ENCODE peak calls at places on chromosomes 3 and 15, in eight cellular contexts. Z is IMR-90, S is WTC11, B is A549, X is K562, G is GM12878, P is HepG2, J is SK-N-SH. R is an unnamed sample.

GRCh38 chr15:37837276-37837675 is 97.2 kb upstream of the TMCO5A start:
- DNase-seq in J (no peak), Z (peak; percentile 49), X (no peak), G (no peak), B (no peak), P (no peak), S (no peak), R (no peak)

GRCh38 chr15:66078196-66078928 is 175.2 kb downstream of the MEGF11 start:
- DNase-seq in X (no peak), P (no peak), J (no peak), S (peak; percentile 34), B (no peak), G (no peak), Z (no peak), R (no peak)

GRCh38 chr3:16494906-16495580 is 18.5 kb downstream of the RFTN1 start:
- DNase-seq in X (no peak), B (no peak), G (no peak), S (no peak), Z (no peak), J (peak; percentile 55), P (no peak), R (no peak)

GRCh38 chr15:27214032-27214431 is 243.1 kb downstream of the GABRG3 start:
- DNase-seq in X (no peak), G (no peak), S (no peak), P (no peak), J (no peak), Z (no peak), B (no peak), R (no peak)

GRCh38 chr15:39914977-39915376 is 5.1 kb downstream of the GPR176 start:
- DNase-seq in J (no peak), B (no peak), G (no peak), S (no peak), Z (no peak), P (no peak), X (no peak), R (no peak)

GRCh38 chr3:3992312-3992874 is 193.2 kb downstream of the LRRN1 start:
- DNase-seq in Z (no peak), J (no peak), B (no peak), S (no peak), P (no peak), G (no peak), X (no peak), R (no peak)

GRCh38 chr15:74783072-74783807 is 1.4 kb downstream of the CSK start:
- DNase-seq in S (no peak), G (no peak), Z (peak; percentile 36), X (peak; percentile 45), B (no peak), P (no peak), J (peak; percentile 59), R (no peak)

GRCh38 chr15:57923311-57923710 is 142.2 kb downstream of the ALDH1A2 start:
- DNase-seq in Z (no peak), G (no peak), S (no peak), B (no peak), P (no peak), X (no peak), J (no peak), R (no peak)

GRCh38 chr3:100634493-100635272 is 25.3 kb downstream of the ADGRG7 start:
- DNase-seq in X (peak; percentile 37), Z (peak; percentile 6), G (peak; percentile 31), J (no peak), B (no peak), P (peak; percentile 38), S (no peak), R (no peak)

GRCh38 chr3:129121016-129121791 is 400 bp downstream of the RAB43 start:
- DNase-seq in G (no peak), J (peak; percentile 61), X (no peak), B (no peak), S (peak; percentile 25), Z (peak; percentile 26), P (no peak), R (no peak)

GRCh38 chr15:85282504-85283115 is 97.8 kb upstream of the AKAP13 start:
- DNase-seq in S (no peak), J (no peak), X (no peak), P (no peak), G (no peak), Z (peak; percentile 71), B (no peak), R (no peak)

GRCh38 chr15:78944669-78945407 is at the start of gene CTSH:
- DNase-seq in X (peak; percentile 95), Z (peak; percentile 17), J (peak; percentile 94), P (peak; percentile 84), S (peak; percentile 90), B (peak; percentile 78), G (no peak), R (peak; percentile 38)

GRCh38 chr3:179181993-179182551 is 33.9 kb downstream of the PIK3CA start:
- DNase-seq in G (no peak), B (no peak), J (no peak), Z (peak; percentile 46), X (no peak), P (no peak), S (no peak), R (no peak)

GRCh38 chr3:194080473-194080872 is 55.5 kb upstream of the HES1 start:
- DNase-seq in Z (no peak), X (no peak), P (no peak), S (no peak), B (no peak), J (no peak), G (no peak), R (no peak)

GRCh38 chr3:124643453-124643852 is 86.8 kb upstream of the UMPS start:
- DNase-seq in G (no peak), B (no peak), J (no peak), S (no peak), Z (no peak), X (no peak), P (no peak), R (no peak)

GRCh38 chr3:76986876-76987513 is 52.9 kb upstream of the ROBO2 start:
- DNase-seq in J (peak; percentile 34), P (no peak), G (no peak), B (no peak), S (no peak), X (peak; percentile 2), Z (no peak), R (no peak)

GRCh38 chr3:11465744-11466611 is 177.7 kb downstream of the VGLL4 start:
- DNase-seq in S (no peak), Z (peak; percentile 68), B (no peak), X (no peak), G (no peak), P (no peak), J (peak; percentile 38), R (no peak)

GRCh38 chr3:78258798-78259197 is 1218.9 kb downstream of the ROBO2 start:
- DNase-seq in B (no peak), P (no peak), S (no peak), X (no peak), Z (peak; percentile 90), G (no peak), J (no peak), R (no peak)

GRCh38 chr15:93158104-93158503 is 69.1 kb upstream of the RGMA start:
- DNase-seq in X (no peak), J (no peak), P (no peak), S (no peak), Z (no peak), G (no peak), B (no peak), R (no peak)

GRCh38 chr15:75760689-75761435 is 48.2 kb upstream of the CSPG4 start:
- DNase-seq in P (no peak), X (no peak), G (no peak), B (no peak), S (no peak), Z (no peak), J (no peak), R (no peak)

GRCh38 chr15:25724899-25725298 is 138.2 kb downstream of the ATP10A start:
- DNase-seq in B (no peak), G (no peak), P (no peak), Z (no peak), J (no peak), S (no peak), X (no peak), R (no peak)

GRCh38 chr3:149860881-149861280 is 47.9 kb downstream of the RNF13 start:
- DNase-seq in J (no peak), B (no peak), P (no peak), G (no peak), X (no peak), Z (no peak), S (no peak), R (no peak)
- TF ChIP-seq USF2 in J (no peak), B (no peak), P (no peak), G (no peak), X (no peak), Z (no peak), S (no peak), R (no peak)

DNA sequence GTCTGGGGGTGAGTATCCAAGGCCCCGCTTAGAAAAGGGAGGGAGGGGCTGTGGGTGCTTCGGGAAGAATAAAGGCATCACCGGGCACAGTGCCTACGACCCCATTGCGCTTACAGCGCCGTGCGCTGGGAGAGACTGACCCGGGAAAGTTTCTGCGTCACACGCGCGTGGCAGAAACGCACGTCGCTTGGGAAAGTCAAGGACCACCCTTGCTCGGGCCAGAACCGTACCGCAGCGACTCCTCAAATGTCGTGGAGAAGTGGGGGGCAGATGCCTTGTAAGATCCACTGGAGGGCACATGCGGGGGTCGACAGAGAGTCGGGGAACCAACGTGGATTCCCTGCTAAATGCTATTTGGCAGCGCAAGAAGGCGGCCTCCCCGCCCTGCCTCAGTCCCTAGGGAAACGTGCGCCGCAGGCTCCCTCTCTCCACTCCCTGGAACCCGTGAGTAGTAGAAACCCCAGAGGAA is 2.4 kb downstream of the ADAMTS9 start:
- DNase-seq in Z (peak; percentile 65), B (no peak), X (no peak), G (no peak), J (peak; percentile 36), P (no peak), S (no peak), R (no peak)
- TF ChIP-seq USF2 in Z (no peak), B (no peak), X (no peak), G (no peak), J (no peak), P (no peak), S (no peak), R (no peak)

GRCh38 chr15:80852676-80853075 is 73.5 kb downstream of the CEMIP start:
- DNase-seq in B (no peak), P (no peak), S (no peak), J (no peak), X (no peak), Z (no peak), G (no peak), R (no peak)
- TF ChIP-seq USF2 in B (no peak), P (no peak), S (no peak), J (no peak), X (no peak), Z (no peak), G (no peak), R (no peak)

GRCh38 chr15:49815506-49815905 is 194.7 kb downstream of the DTWD1 start:
- DNase-seq in S (no peak), Z (no peak), X (no peak), G (no peak), P (no peak), J (no peak), B (no peak), R (no peak)
- TF ChIP-seq USF2 in S (no peak), Z (no peak), X (no peak), G (no peak), P (no peak), J (no peak), B (no peak), R (no peak)

DNA sequence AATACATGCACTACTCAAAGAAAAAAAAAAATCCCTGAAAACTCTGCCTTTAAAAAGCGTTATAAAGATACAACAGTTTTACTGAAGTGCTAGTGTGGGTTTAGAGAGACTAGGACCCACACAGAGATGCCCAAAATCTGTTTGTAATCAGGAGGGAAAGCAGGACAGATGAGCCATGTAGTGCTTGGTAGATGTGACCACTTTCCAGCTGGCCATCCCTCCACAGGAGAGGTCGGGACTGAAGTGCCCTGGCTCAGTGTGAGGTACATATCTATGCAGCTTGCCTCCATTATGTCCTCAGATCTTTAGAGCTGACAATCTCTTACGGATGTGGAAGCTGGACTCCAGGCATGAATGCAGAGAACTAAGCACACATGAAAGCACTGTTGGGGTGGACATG is 57.5 kb upstream of the NANOGP8 start:
- DNase-seq in S (no peak), J (no peak), P (no peak), Z (peak; percentile 6), X (no peak), B (no peak), G (no peak), R (no peak)
- TF ChIP-seq USF2 in S (no peak), J (no peak), P (no peak), Z (no peak), X (no peak), B (no peak), G (no peak), R (no peak)

R was measured in H1.